ENCODE peak calls at places on chromosome 3, in four cellular contexts. S is NCI-H226, W is GM12865, D is T-helper 9 cell. K is an unnamed sample.

GRCh38 chr3:98589331-98589870 is 4.0 kb downstream of the CPOX start:
- DNase-seq in S (no peak), D (no peak), W (no peak), K (no peak)

GRCh38 chr3:180277036-180277435 is 240.3 kb upstream of the PEX5L start:
- DNase-seq in D (no peak), W (no peak), S (no peak), K (no peak)

GRCh38 chr3:108099203-108099602 is 8.4 kb upstream of the CD47 start:
- DNase-seq in D (no peak), W (no peak), S (no peak), K (no peak)

GRCh38 chr3:30516238-30516637 is 90.2 kb upstream of the TGFBR2 start:
- DNase-seq in S (peak), D (no peak), W (no peak), K (no peak)

GRCh38 chr3:128617270-128617556 is 33.4 kb downstream of the RPN1 start:
- DNase-seq in S (no peak), W (no peak), D (no peak), K (no peak)

GRCh38 chr3:170865209-170866094 is 4.5 kb downstream of the RPL22L1 start:
- DNase-seq in S (no peak), D (no peak), W (peak), K (no peak)

GRCh38 chr3:126971891-126972351 is 11.0 kb upstream of the PLXNA1 start:
- DNase-seq in S (no peak), D (no peak), W (no peak), K (peak)

GRCh38 chr3:111972891-111973290 is 5.9 kb upstream of the ABHD10 start:
- DNase-seq in D (no peak), S (no peak), W (no peak), K (no peak)

GRCh38 chr3:149965278-149965677 is 5.4 kb downstream of the PFN2 start:
- DNase-seq in S (no peak), D (no peak), W (no peak), K (no peak)

GRCh38 chr3:27311400-27311799 is 57.8 kb downstream of the NEK10 start:
- DNase-seq in W (no peak), S (peak), D (no peak), K (no peak)

GRCh38 chr3:88132894-88133293 is 16.9 kb upstream of the C3orf38 start:
- DNase-seq in D (no peak), W (no peak), S (no peak), K (no peak)

GRCh38 chr3:16898595-16899395 is 14.0 kb downstream of the PLCL2 start:
- DNase-seq in S (no peak), D (no peak), W (no peak), K (no peak)

GRCh38 chr3:174158674-174159073 is 700.5 kb upstream of the NAALADL2 start:
- DNase-seq in S (no peak), D (no peak), W (no peak), K (no peak)

GRCh38 chr3:132135628-132136333 is 101.0 kb upstream of the CPNE4 start:
- DNase-seq in W (no peak), S (peak), D (no peak), K (no peak)

GRCh38 chr3:132637590-132637989 is 22.0 kb downstream of the ACAD11 start:
- DNase-seq in S (no peak), W (no peak), D (no peak), K (no peak)

GRCh38 chr3:22115581-22115980 is 364.6 kb upstream of the ZNF385D start:
- DNase-seq in S (no peak), D (no peak), W (no peak), K (no peak)

GRCh38 chr3:8903191-8903590 is 60.1 kb downstream of the RAD18 start:
- DNase-seq in D (no peak), W (no peak), S (peak), K (no peak)

GRCh38 chr3:4219227-4219568 is 84.0 kb upstream of the SETMAR start:
- DNase-seq in S (no peak), D (no peak), W (no peak), K (no peak)

GRCh38 chr3:43883729-43884396 is 193.1 kb downstream of the ABHD5 start:
- DNase-seq in W (no peak), D (no peak), S (no peak), K (no peak)

GRCh38 chr3:3023106-3023505 is 87.1 kb downstream of the IL5RA start:
- DNase-seq in W (no peak), S (no peak), D (no peak), K (no peak)